ENCODE peak calls at places on chromosomes 2 and 18, in five cellular contexts. G is posterior cingulate gyrus, A is RKO, J is HCEC 1CT, P is RCC 7860. Q is an unnamed sample.

GRCh38 chr2:86700705-86701104 is 19.4 kb upstream of the RMND5A start:
- DNase-seq in G (no peak), A (no peak), J (no peak), P (no peak), Q (no peak)

GRCh38 chr2:16244153-16244965 is 304.0 kb downstream of the MYCN start:
- DNase-seq in G (no peak), A (no peak), J (no peak), P (no peak), Q (no peak)

GRCh38 chr18:28080876-28081300 is 96.0 kb downstream of the CDH2 start:
- DNase-seq in G (no peak), A (no peak), J (no peak), P (peak), Q (peak)

GRCh38 chr2:28117104-28117596 is 226.6 kb downstream of the BABAM2 start:
- DNase-seq in G (no peak), A (no peak), J (no peak), P (peak), Q (peak)

GRCh38 chr18:62576858-62577512 is 54.2 kb downstream of the ZCCHC2 start:
- DNase-seq in G (no peak), A (no peak), J (no peak), P (no peak), Q (no peak)

GRCh38 chr18:22108674-22109073 is 60.7 kb upstream of the GATA6 start:
- DNase-seq in G (no peak), A (no peak), J (no peak), P (no peak), Q (peak)

GRCh38 chr2:88903744-88904353 is 212.4 kb downstream of the RPIA start:
- DNase-seq in G (no peak), A (peak), J (peak), P (no peak), Q (peak)

GRCh38 chr2:105769504-105769903 is 24.8 kb downstream of the NCK2 start:
- DNase-seq in G (no peak), A (no peak), J (no peak), P (peak), Q (no peak)

GRCh38 chr2:134499307-134499706 is 219.5 kb downstream of the TMEM163 start:
- DNase-seq in G (no peak), A (no peak), J (no peak), P (no peak), Q (no peak)

Q was measured in DMS53.